ENCODE peak calls at places on chromosomes 11 and 22, in seven cellular contexts. D is H9; P is activated T-cell treated with anti-CD3 and anti-CD28 coated beads for 24 hours; K is iPS-NIHi11; A is type B pancreatic cell; B is stimulated activated CD4-positive, alpha-beta T cell treated with anti-CD3 and anti-CD28 coated beads, Interleukin-15, amount 100 ng/mL, for 1 hour; F is stimulated activated CD8-positive, alpha-beta memory T cell treated with anti-CD3 and anti-CD28 coated beads, Interleukin-12 subunit alpha, Interleukin-12 subunit beta, amount 100 ng/mL, for 1 hour. W is an unnamed sample.

GRCh38 chr22:35539487-35539886 is 1.1 kb upstream of the RASD2 start:
- DNase-seq in A (no peak), P (no peak), F (no peak), D (no peak), B (no peak), K (no peak), W (no peak)

GRCh38 chr11:107157809-107158187 is 139.5 kb upstream of the GUCY1A2 start:
- DNase-seq in D (no peak), K (no peak), B (no peak), A (no peak), P (no peak), F (no peak), W (no peak)

GRCh38 chr11:65741185-65741584 is 20.6 kb upstream of the RNASEH2C start:
- DNase-seq in B (no peak), P (no peak), F (no peak), D (no peak), A (no peak), K (no peak), W (no peak)

GRCh38 chr11:92322225-92322624 is 97.6 kb downstream of the FAT3 start:
- DNase-seq in P (no peak), A (no peak), D (no peak), K (no peak), B (no peak), F (no peak), W (no peak)

GRCh38 chr11:776459-777287 is 614 bp downstream of the GATD1 start:
- DNase-seq in F (no peak), K (peak; percentile 97), B (no peak), D (peak; percentile 83), P (peak; percentile 13), A (peak; percentile 74), W (no peak)

GRCh38 chr11:84437129-84438123 is 1151.3 kb upstream of the CCDC90B start:
- DNase-seq in D (peak; percentile 94), B (no peak), K (peak; percentile 63), A (no peak), P (no peak), F (no peak), W (peak; percentile 2)

GRCh38 chr11:14894657-14895598 is 2.9 kb upstream of the CYP2R1 start:
- DNase-seq in D (no peak), K (no peak), B (no peak), A (no peak), F (no peak), P (no peak), W (no peak)

GRCh38 chr22:22897036-22897435 is 9.4 kb downstream of the IGLL5 start:
- DNase-seq in B (no peak), P (no peak), K (no peak), F (no peak), A (no peak), D (no peak), W (no peak)

GRCh38 chr11:35539781-35540281 is 14.4 kb upstream of the PAMR1 start:
- DNase-seq in A (no peak), P (no peak), B (no peak), D (no peak), F (no peak), K (no peak), W (no peak)

GRCh38 chr22:20441631-20442484 is 4.2 kb upstream of the SCARF2 start:
- DNase-seq in D (no peak), K (no peak), B (no peak), A (no peak), P (no peak), F (no peak), W (no peak)

GRCh38 chr22:43225609-43226008 is 38.7 kb upstream of the TTLL12 start:
- DNase-seq in K (no peak), D (no peak), A (no peak), B (no peak), P (no peak), F (no peak), W (no peak)

GRCh38 chr11:15692739-15693138 is 578.0 kb downstream of the INSC start:
- DNase-seq in F (no peak), K (no peak), P (no peak), D (no peak), B (no peak), A (no peak), W (no peak)

GRCh38 chr11:46050065-46050464 is 71.2 kb downstream of the PHF21A start:
- DNase-seq in P (no peak), K (peak; percentile 56), D (peak; percentile 45), F (no peak), A (peak; percentile 66), B (no peak), W (no peak)

GRCh38 chr22:27801616-27802388 is at the start of gene MN1:
- DNase-seq in K (peak; percentile 73), F (peak; percentile 25), A (peak; percentile 79), B (peak; percentile 52), P (peak; percentile 36), D (peak; percentile 73), W (no peak)

GRCh38 chr11:104594228-104594958 is 303.9 kb downstream of the CASP12 start:
- DNase-seq in A (no peak), F (no peak), K (no peak), B (no peak), P (no peak), D (no peak), W (no peak)

GRCh38 chr11:126046796-126047195 is 15.9 kb downstream of the CDON start:
- DNase-seq in P (no peak), K (no peak), F (no peak), A (no peak), B (no peak), D (no peak), W (no peak)

GRCh38 chr11:44621140-44621681 is 55.7 kb downstream of the CD82 start:
- DNase-seq in P (peak; percentile 35), F (peak; percentile 33), B (peak; percentile 45), A (peak; percentile 89), D (peak; percentile 88), K (peak; percentile 90), W (peak; percentile 81)

GRCh38 chr11:65266210-65266609 is 4.4 kb downstream of the POLA2 start:
- DNase-seq in F (no peak), D (no peak), A (no peak), P (no peak), K (no peak), B (no peak), W (peak; percentile 19)